ENCODE peak calls at places on chromosomes 13 and 19, in ten cellular contexts. X is cardiac muscle cell; K is fibroblast of lung; Z is CD4-positive, CD25-positive, alpha-beta regulatory T cell; H is A673; L is adrenal gland; J is A549; D is astrocyte; Q is body of pancreas; C is thoracic aorta. Y is an unnamed sample.

GRCh38 chr19:29887498-29887897 is 54.5 kb upstream of the URI1 start:
- DNase-seq in L (no peak), J (no peak), K (no peak), D (no peak), C (no peak), X (no peak), Q (no peak), Z (no peak), H (no peak), Y (peak; percentile 19)

GRCh38 chr19:46890423-46891170 is 29.8 kb downstream of the ARHGAP35 start:
- DNase-seq in H (no peak), X (no peak), Q (peak; percentile 33), J (peak; percentile 87), D (peak; percentile 84), C (no peak), L (no peak), Z (no peak), K (peak; percentile 86), Y (no peak)

GRCh38 chr13:79385694-79386093 is 20.4 kb downstream of the RBM26 start:
- DNase-seq in D (no peak), Q (no peak), C (no peak), K (peak; percentile 37), H (no peak), L (no peak), Z (no peak), X (no peak), J (no peak), Y (no peak)

GRCh38 chr13:87779451-87779850 is 108.3 kb downstream of the SLITRK5 start:
- DNase-seq in D (peak; percentile 17), J (no peak), Z (no peak), L (no peak), Q (no peak), K (peak; percentile 25), H (no peak), C (no peak), X (no peak), Y (no peak)

GRCh38 chr19:40530091-40530901 is 46.4 kb upstream of the SHKBP1 start:
- DNase-seq in L (peak; percentile 33), X (peak; percentile 82), H (peak; percentile 69), K (no peak), D (no peak), J (no peak), C (no peak), Q (no peak), Z (no peak), Y (no peak)

GRCh38 chr13:25291691-25292090 is 4.4 kb upstream of the MTMR6 start:
- DNase-seq in J (no peak), K (no peak), Q (no peak), C (no peak), D (no peak), Z (no peak), H (no peak), X (no peak), L (no peak), Y (no peak)

GRCh38 chr13:52738719-52739467 is 727 bp downstream of the CNMD start:
- DNase-seq in K (no peak), L (no peak), D (no peak), X (peak; percentile 67), J (no peak), C (no peak), H (peak; percentile 61), Z (no peak), Q (no peak), Y (no peak)

GRCh38 chr19:31351212-31352193 is 2.3 kb upstream of the TSHZ3 start:
- DNase-seq in Z (peak; percentile 11), X (peak; percentile 48), D (peak; percentile 60), L (peak; percentile 45), C (no peak), J (peak; percentile 33), H (peak; percentile 39), K (peak; percentile 74), Q (peak; percentile 39), Y (peak; percentile 51)

GRCh38 chr19:18489627-18490184 is 32.2 kb downstream of the ELL start:
- DNase-seq in Q (no peak), D (no peak), Z (no peak), K (no peak), H (no peak), L (no peak), J (no peak), X (no peak), C (no peak), Y (no peak)

GRCh38 chr19:4380254-4380727 is 20.1 kb downstream of the SH3GL1 start:
- DNase-seq in L (peak; percentile 54), Z (peak; percentile 64), K (no peak), C (no peak), H (no peak), X (no peak), J (no peak), Q (no peak), D (no peak), Y (peak; percentile 45)

GRCh38 chr13:31663880-31664585 is 75.3 kb upstream of the RXFP2 start:
- DNase-seq in J (no peak), Q (no peak), K (no peak), X (no peak), Z (no peak), H (no peak), L (no peak), C (no peak), D (no peak), Y (no peak)
- H3K27ac ChIP-seq in J (no peak overlapping the region), Q (no peak overlapping the region), K (no peak overlapping the region), X (no peak overlapping the region), Z (no peak overlapping the region), H (no peak overlapping the region), L (no peak overlapping the region), C (no peak overlapping the region), D (no peak overlapping the region), Y (no peak overlapping the region)

GRCh38 chr19:1019980-1020867 is 699 bp downstream of the TMEM259 start:
- DNase-seq in Z (no peak), Q (peak; percentile 31), H (no peak), C (no peak), D (no peak), J (no peak), X (no peak), K (no peak), L (peak; percentile 67), Y (peak; percentile 56)
- H3K4me1 ChIP-seq in Z (peaks cover 58% of the 10 kb centered on the region), Q (peaks cover 62% of the 10 kb centered on the region), H (peaks cover 30% of the 10 kb centered on the region), C (peaks cover 55% of the 10 kb centered on the region), D (peaks cover 34% of the 10 kb centered on the region), J (peaks cover 38% of the 10 kb centered on the region), X (peaks cover 35% of the 10 kb centered on the region), K (peaks cover 20% of the 10 kb centered on the region), L (peaks cover 51% of the 10 kb centered on the region), Y (peaks cover 39% of the 10 kb centered on the region)

GRCh38 chr13:50126378-50127016 is 111.3 kb downstream of the KCNRG start:
- DNase-seq in L (peak; percentile 40), H (peak; percentile 59), J (peak; percentile 62), K (peak; percentile 35), X (peak; percentile 36), Z (peak; percentile 8), Q (peak; percentile 13), C (no peak), D (no peak), Y (no peak)

GRCh38 chr13:50125556-50126377 is 110.5 kb downstream of the KCNRG start:
- DNase-seq in K (peak; percentile 74), C (peak; percentile 70), D (peak; percentile 55), H (peak; percentile 94), Z (peak; percentile 82), L (peak; percentile 96), Q (peak; percentile 97), X (peak; percentile 84), J (peak; percentile 70), Y (peak; percentile 90)

GRCh38 chr13:50124536-50125305 is 109.5 kb downstream of the KCNRG start:
- DNase-seq in Q (no peak), L (peak; percentile 97), H (peak; percentile 97), Z (peak; percentile 95), C (peak; percentile 92), K (peak; percentile 97), X (peak; percentile 80), J (peak; percentile 54), D (peak; percentile 95), Y (peak; percentile 95)

GRCh38 chr13:50123862-50124535 is 108.8 kb downstream of the KCNRG start:
- DNase-seq in D (peak; percentile 87), X (peak; percentile 89), K (peak; percentile 89), Z (no peak), J (peak; percentile 93), L (peak; percentile 89), C (peak; percentile 81), Q (peak; percentile 98), H (peak; percentile 81), Y (peak; percentile 85)

DNA sequence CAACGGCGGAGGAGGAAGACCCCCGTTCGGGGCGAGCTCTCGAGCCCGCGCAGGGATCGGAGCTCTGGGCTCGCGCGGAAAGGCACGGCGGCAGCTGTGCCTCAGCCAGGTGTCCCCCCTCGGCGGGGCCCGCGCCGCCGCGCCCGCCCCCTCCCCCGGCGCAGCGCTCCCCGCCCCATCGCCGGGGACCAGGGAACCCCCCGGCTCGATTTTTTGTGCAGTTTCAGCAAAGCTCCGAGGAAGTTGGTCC is 110.0 kb downstream of the KCNRG start:
- DNase-seq in K (no peak), C (no peak), D (no peak), J (no peak), Z (no peak), Q (peak; percentile 52), H (no peak), X (no peak), L (no peak), Y (no peak)
- H3K27ac ChIP-seq in K (peak overlapping the region; percentile 94), C (peak overlapping the region; percentile 99), D (peak overlapping the region; percentile 94), J (peak overlapping the region; percentile 99), Z (peak overlapping the region; percentile 99), Q (peak overlapping the region; percentile 99), H (peak overlapping the region; percentile 99), X (peak overlapping the region; percentile 74), L (peak overlapping the region; percentile 99), Y (peak overlapping the region; percentile 92)

GRCh38 chr13:51420681-51421476 is 32.0 kb downstream of the INTS6 start:
- DNase-seq in J (no peak), Z (no peak), D (no peak), C (no peak), H (no peak), K (no peak), X (no peak), Q (no peak), L (no peak), Y (no peak)

GRCh38 chr13:51423766-51424165 is 29.1 kb downstream of the INTS6 start:
- DNase-seq in J (no peak), C (no peak), D (no peak), Q (no peak), X (no peak), K (no peak), H (no peak), L (no peak), Z (no peak), Y (no peak)

GRCh38 chr13:51425410-51426042 is 27.3 kb downstream of the INTS6 start:
- DNase-seq in C (no peak), K (peak; percentile 59), J (no peak), Q (no peak), L (no peak), X (no peak), Z (no peak), D (peak; percentile 47), H (no peak), Y (no peak)

GRCh38 chr13:51419015-51419636 is 33.7 kb downstream of the INTS6 start:
- DNase-seq in H (no peak), J (no peak), L (no peak), D (no peak), Z (no peak), X (no peak), K (no peak), C (no peak), Q (no peak), Y (no peak)

GRCh38 chr13:51422484-51422883 is 30.4 kb downstream of the INTS6 start:
- DNase-seq in H (no peak), D (no peak), K (no peak), L (no peak), Z (no peak), X (no peak), Q (no peak), J (no peak), C (no peak), Y (no peak)
- H3K4me1 ChIP-seq in H (peaks cover 14% of the 10 kb centered on the region), D (peaks cover 3% of the 10 kb centered on the region), K (no peaks in the 10 kb centered on the region), L (peaks cover 64% of the 10 kb centered on the region), Z (peaks cover 61% of the 10 kb centered on the region), X (no peaks in the 10 kb centered on the region), Q (peaks cover 69% of the 10 kb centered on the region), J (peaks cover 4% of the 10 kb centered on the region), C (peaks cover 14% of the 10 kb centered on the region), Y (no peaks in the 10 kb centered on the region)

Y was measured in uterus.